ENCODE peak calls at places on chromosome 2, in five cellular contexts. One of them, this sample, is unnamed.

GRCh38 chr2:50850290-50850969 is 181.5 kb downstream of the NRXN1 start:
- DNase-seq in left ventricle myocardium inferior: no peak
- DNase-seq in PC-9: no peak
- DNase-seq in tibial artery: no peak
- DNase-seq in heart right ventricle: no peak
- DNase-seq in this sample: no peak

GRCh38 chr2:173343921-173344320 is 10.8 kb upstream of the CDCA7 start:
- DNase-seq in left ventricle myocardium inferior: no peak
- DNase-seq in PC-9: no peak
- DNase-seq in tibial artery: no peak
- DNase-seq in heart right ventricle: no peak
- DNase-seq in this sample: no peak

GRCh38 chr2:44906972-44907371 is 34.5 kb upstream of the SIX3 start:
- DNase-seq in left ventricle myocardium inferior: no peak
- DNase-seq in PC-9: no peak
- DNase-seq in tibial artery: no peak
- DNase-seq in heart right ventricle: no peak
- DNase-seq in this sample: no peak

GRCh38 chr2:97936199-97936598 is 59.5 kb downstream of the TMEM131 start:
- DNase-seq in left ventricle myocardium inferior: no peak
- DNase-seq in PC-9: peak
- DNase-seq in tibial artery: no peak
- DNase-seq in heart right ventricle: no peak
- DNase-seq in this sample: no peak

GRCh38 chr2:234133004-234133403 is 82.5 kb downstream of the SPP2 start:
- DNase-seq in left ventricle myocardium inferior: no peak
- DNase-seq in PC-9: peak
- DNase-seq in tibial artery: no peak
- DNase-seq in heart right ventricle: no peak
- DNase-seq in this sample: peak

GRCh38 chr2:105545731-105546622 is 147.1 kb upstream of the FHL2 start:
- DNase-seq in left ventricle myocardium inferior: peak
- DNase-seq in PC-9: peak
- DNase-seq in tibial artery: no peak
- DNase-seq in heart right ventricle: peak
- DNase-seq in this sample: no peak

GRCh38 chr2:1540481-1540880 is 127.2 kb downstream of the TPO start:
- DNase-seq in left ventricle myocardium inferior: no peak
- DNase-seq in PC-9: no peak
- DNase-seq in tibial artery: no peak
- DNase-seq in heart right ventricle: no peak
- DNase-seq in this sample: no peak

GRCh38 chr2:64522843-64523428 is 1.2 kb upstream of the AFTPH start:
- DNase-seq in left ventricle myocardium inferior: peak
- DNase-seq in PC-9: peak
- DNase-seq in tibial artery: no peak
- DNase-seq in heart right ventricle: peak
- DNase-seq in this sample: peak

GRCh38 chr2:69159988-69160387 is 147.0 kb downstream of the ANTXR1 start:
- DNase-seq in left ventricle myocardium inferior: no peak
- DNase-seq in PC-9: no peak
- DNase-seq in tibial artery: no peak
- DNase-seq in heart right ventricle: no peak
- DNase-seq in this sample: no peak

GRCh38 chr2:201357216-201357615 is at the start of gene FLACC1:
- DNase-seq in left ventricle myocardium inferior: no peak
- DNase-seq in PC-9: peak
- DNase-seq in tibial artery: no peak
- DNase-seq in heart right ventricle: peak
- DNase-seq in this sample: no peak

GRCh38 chr2:237691200-237691907 is 64.0 kb downstream of the LRRFIP1 start:
- DNase-seq in left ventricle myocardium inferior: no peak
- DNase-seq in PC-9: peak
- DNase-seq in tibial artery: no peak
- DNase-seq in heart right ventricle: no peak
- DNase-seq in this sample: no peak

GRCh38 chr2:17878222-17879136 is at the start of gene KCNS3:
- DNase-seq in left ventricle myocardium inferior: peak
- DNase-seq in PC-9: peak
- DNase-seq in tibial artery: peak
- DNase-seq in heart right ventricle: peak
- DNase-seq in this sample: no peak

GRCh38 chr2:44952806-44953685 is 11.5 kb downstream of the SIX3 start:
- DNase-seq in left ventricle myocardium inferior: no peak
- DNase-seq in PC-9: no peak
- DNase-seq in tibial artery: no peak
- DNase-seq in heart right ventricle: no peak
- DNase-seq in this sample: no peak

GRCh38 chr2:134706587-134707329 is 12.0 kb downstream of the TMEM163 start:
- DNase-seq in left ventricle myocardium inferior: no peak
- DNase-seq in PC-9: no peak
- DNase-seq in tibial artery: no peak
- DNase-seq in heart right ventricle: no peak
- DNase-seq in this sample: no peak

GRCh38 chr2:567865-568638 is 109.2 kb downstream of the TMEM18 start:
- DNase-seq in left ventricle myocardium inferior: peak
- DNase-seq in PC-9: peak
- DNase-seq in tibial artery: peak
- DNase-seq in heart right ventricle: peak
- DNase-seq in this sample: peak

GRCh38 chr2:37636209-37637077 is 35.0 kb downstream of the CDC42EP3 start:
- DNase-seq in left ventricle myocardium inferior: no peak
- DNase-seq in PC-9: no peak
- DNase-seq in tibial artery: no peak
- DNase-seq in heart right ventricle: no peak
- DNase-seq in this sample: no peak

GRCh38 chr2:120716641-120717585 is 18.8 kb upstream of the GLI2 start:
- DNase-seq in left ventricle myocardium inferior: no peak
- DNase-seq in PC-9: no peak
- DNase-seq in tibial artery: peak
- DNase-seq in heart right ventricle: no peak
- DNase-seq in this sample: no peak

GRCh38 chr2:12457831-12458230 is 258.9 kb upstream of the TRIB2 start:
- DNase-seq in left ventricle myocardium inferior: no peak
- DNase-seq in PC-9: no peak
- DNase-seq in tibial artery: no peak
- DNase-seq in heart right ventricle: no peak
- DNase-seq in this sample: no peak

GRCh38 chr2:57809230-57809629 is 237.4 kb upstream of the VRK2 start:
- DNase-seq in left ventricle myocardium inferior: no peak
- DNase-seq in PC-9: no peak
- DNase-seq in tibial artery: no peak
- DNase-seq in heart right ventricle: no peak
- DNase-seq in this sample: no peak

GRCh38 chr2:10650746-10651145 is 39.0 kb downstream of the NOL10 start:
- DNase-seq in left ventricle myocardium inferior: no peak
- DNase-seq in PC-9: no peak
- DNase-seq in tibial artery: no peak
- DNase-seq in heart right ventricle: no peak
- DNase-seq in this sample: no peak

GRCh38 chr2:2524340-2524941 is 193.4 kb upstream of the MYT1L start:
- DNase-seq in left ventricle myocardium inferior: no peak
- DNase-seq in PC-9: no peak
- DNase-seq in tibial artery: peak
- DNase-seq in heart right ventricle: no peak
- DNase-seq in this sample: no peak

GRCh38 chr2:191245869-191246531 is 796 bp downstream of the MYO1B start:
- DNase-seq in left ventricle myocardium inferior: peak
- DNase-seq in PC-9: peak
- DNase-seq in tibial artery: peak
- DNase-seq in heart right ventricle: peak
- DNase-seq in this sample: no peak

GRCh38 chr2:43634604-43635306 is 2.3 kb upstream of the PLEKHH2 start:
- DNase-seq in left ventricle myocardium inferior: no peak
- DNase-seq in PC-9: peak
- DNase-seq in tibial artery: no peak
- DNase-seq in heart right ventricle: no peak
- DNase-seq in this sample: peak

GRCh38 chr2:195820373-195820772 is 163.3 kb downstream of the SLC39A10 start:
- DNase-seq in left ventricle myocardium inferior: no peak
- DNase-seq in PC-9: no peak
- DNase-seq in tibial artery: no peak
- DNase-seq in heart right ventricle: no peak
- DNase-seq in this sample: no peak

GRCh38 chr2:233980955-233981555 is 63.9 kb downstream of the TRPM8 start:
- DNase-seq in left ventricle myocardium inferior: no peak
- DNase-seq in PC-9: no peak
- DNase-seq in tibial artery: no peak
- DNase-seq in heart right ventricle: no peak
- DNase-seq in this sample: no peak

GRCh38 chr2:76825409-76825970 is 696.7 kb downstream of the LRRTM4 start:
- DNase-seq in left ventricle myocardium inferior: no peak
- DNase-seq in PC-9: no peak
- DNase-seq in tibial artery: no peak
- DNase-seq in heart right ventricle: no peak
- DNase-seq in this sample: no peak

GRCh38 chr2:44325897-44326296 is 35.4 kb downstream of the PREPL start:
- DNase-seq in left ventricle myocardium inferior: no peak
- DNase-seq in PC-9: no peak
- DNase-seq in tibial artery: no peak
- DNase-seq in heart right ventricle: no peak
- DNase-seq in this sample: no peak

GRCh38 chr2:12120281-12121150 is 374.1 kb downstream of the LPIN1 start:
- DNase-seq in left ventricle myocardium inferior: no peak
- DNase-seq in PC-9: peak
- DNase-seq in tibial artery: no peak
- DNase-seq in heart right ventricle: no peak
- DNase-seq in this sample: no peak

GRCh38 chr2:190598621-190599020 is 50.3 kb upstream of the NAB1 start:
- DNase-seq in left ventricle myocardium inferior: no peak
- DNase-seq in PC-9: no peak
- DNase-seq in tibial artery: no peak
- DNase-seq in heart right ventricle: no peak
- DNase-seq in this sample: no peak

GRCh38 chr2:96819876-96820511 is 3.9 kb downstream of the CNNM3 start:
- DNase-seq in left ventricle myocardium inferior: no peak
- DNase-seq in PC-9: no peak
- DNase-seq in tibial artery: no peak
- DNase-seq in heart right ventricle: no peak
- DNase-seq in this sample: no peak

GRCh38 chr2:218788529-218789237 is 6.7 kb downstream of the CYP27A1 start:
- DNase-seq in left ventricle myocardium inferior: no peak
- DNase-seq in PC-9: no peak
- DNase-seq in tibial artery: no peak
- DNase-seq in heart right ventricle: no peak
- DNase-seq in this sample: no peak

GRCh38 chr2:28747714-28748113 is 3.9 kb upstream of the PPP1CB start:
- DNase-seq in left ventricle myocardium inferior: no peak
- DNase-seq in PC-9: no peak
- DNase-seq in tibial artery: no peak
- DNase-seq in heart right ventricle: no peak
- DNase-seq in this sample: no peak

GRCh38 chr2:28750316-28751101 is 1.1 kb upstream of the PPP1CB start:
- DNase-seq in left ventricle myocardium inferior: no peak
- DNase-seq in PC-9: no peak
- DNase-seq in tibial artery: no peak
- DNase-seq in heart right ventricle: peak
- DNase-seq in this sample: no peak

GRCh38 chr2:28748176-28748575 is 3.5 kb upstream of the PPP1CB start:
- DNase-seq in left ventricle myocardium inferior: no peak
- DNase-seq in PC-9: no peak
- DNase-seq in tibial artery: no peak
- DNase-seq in heart right ventricle: no peak
- DNase-seq in this sample: no peak

GRCh38 chr2:28745225-28745624 is 6.4 kb upstream of the PPP1CB start:
- DNase-seq in left ventricle myocardium inferior: no peak
- DNase-seq in PC-9: no peak
- DNase-seq in tibial artery: no peak
- DNase-seq in heart right ventricle: no peak
- DNase-seq in this sample: no peak

GRCh38 chr2:28746504-28747111 is 5.0 kb upstream of the PPP1CB start:
- DNase-seq in left ventricle myocardium inferior: no peak
- DNase-seq in PC-9: no peak
- DNase-seq in tibial artery: no peak
- DNase-seq in heart right ventricle: no peak
- DNase-seq in this sample: no peak
- H3K27ac ChIP-seq in left ventricle myocardium inferior: peak
- H3K27ac ChIP-seq in PC-9: no peak
- H3K27ac ChIP-seq in tibial artery: peak
- H3K27ac ChIP-seq in heart right ventricle: no peak
- H3K27ac ChIP-seq in this sample: no peak

DNA sequence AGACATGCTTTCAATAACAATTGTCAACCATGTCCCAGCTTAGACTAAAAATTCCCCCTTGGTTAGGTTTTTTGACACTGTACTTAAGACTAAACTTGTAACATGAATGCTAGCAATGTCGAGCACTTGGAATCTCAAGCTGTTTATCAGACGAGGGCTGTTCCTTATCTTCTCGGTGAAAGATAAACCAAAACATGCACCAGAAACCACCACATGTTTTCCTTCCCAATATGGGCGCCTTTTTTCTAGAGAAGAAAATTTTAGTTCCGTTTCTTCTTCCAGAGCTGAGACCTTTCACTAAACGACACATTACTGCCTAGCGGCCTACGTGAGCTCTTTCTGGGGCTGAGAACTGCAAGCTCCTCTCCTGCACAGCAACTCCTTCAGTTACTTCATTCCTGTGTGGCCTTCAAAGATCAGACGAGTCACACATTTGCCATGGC is 42.4 kb upstream of the ACKR3 start:
- DNase-seq in left ventricle myocardium inferior: no peak
- DNase-seq in PC-9: no peak
- DNase-seq in tibial artery: no peak
- DNase-seq in heart right ventricle: no peak
- DNase-seq in this sample: no peak
- H3K27ac ChIP-seq in left ventricle myocardium inferior: no peak
- H3K27ac ChIP-seq in PC-9: no peak
- H3K27ac ChIP-seq in tibial artery: no peak
- H3K27ac ChIP-seq in heart right ventricle: no peak
- H3K27ac ChIP-seq in this sample: no peak

GRCh38 chr2:46997329-46997728 is 81.7 kb upstream of the MCFD2 start:
- DNase-seq in left ventricle myocardium inferior: no peak
- DNase-seq in PC-9: no peak
- DNase-seq in tibial artery: no peak
- DNase-seq in heart right ventricle: no peak
- DNase-seq in this sample: no peak

GRCh38 chr2:46996300-46996843 is 80.8 kb upstream of the MCFD2 start:
- DNase-seq in left ventricle myocardium inferior: no peak
- DNase-seq in PC-9: no peak
- DNase-seq in tibial artery: no peak
- DNase-seq in heart right ventricle: no peak
- DNase-seq in this sample: no peak

GRCh38 chr2:46999084-46999483 is 83.5 kb upstream of the MCFD2 start:
- DNase-seq in left ventricle myocardium inferior: no peak
- DNase-seq in PC-9: no peak
- DNase-seq in tibial artery: no peak
- DNase-seq in heart right ventricle: no peak
- DNase-seq in this sample: no peak

GRCh38 chr2:46998551-46998950 is 82.9 kb upstream of the MCFD2 start:
- DNase-seq in left ventricle myocardium inferior: no peak
- DNase-seq in PC-9: peak
- DNase-seq in tibial artery: no peak
- DNase-seq in heart right ventricle: no peak
- DNase-seq in this sample: no peak

GRCh38 chr2:46997884-46998283 is 82.3 kb upstream of the MCFD2 start:
- DNase-seq in left ventricle myocardium inferior: no peak
- DNase-seq in PC-9: no peak
- DNase-seq in tibial artery: no peak
- DNase-seq in heart right ventricle: no peak
- DNase-seq in this sample: no peak
- H3K27ac ChIP-seq in left ventricle myocardium inferior: no peak
- H3K27ac ChIP-seq in PC-9: peak
- H3K27ac ChIP-seq in tibial artery: no peak
- H3K27ac ChIP-seq in heart right ventricle: no peak
- H3K27ac ChIP-seq in this sample: no peak

GRCh38 chr2:213415093-213415492 is 130.8 kb downstream of the SPAG16 start:
- DNase-seq in left ventricle myocardium inferior: no peak
- DNase-seq in PC-9: no peak
- DNase-seq in tibial artery: no peak
- DNase-seq in heart right ventricle: no peak
- DNase-seq in this sample: no peak
- H3K27ac ChIP-seq in left ventricle myocardium inferior: no peak
- H3K27ac ChIP-seq in PC-9: no peak
- H3K27ac ChIP-seq in tibial artery: no peak
- H3K27ac ChIP-seq in heart right ventricle: no peak
- H3K27ac ChIP-seq in this sample: no peak

This sample was measured in epithelial cell of prostate.